ENCODE peak calls at places on chromosomes 11 and 22, in six cellular contexts. One of them, this sample, is unnamed. For H3K9me3, the result is how much of the 10 kb centered on the place peaks cover.

GRCh38 chr11:58787903-58788302 is 56.2 kb upstream of the GLYAT start:
- DNase-seq in breast epithelium: no peak
- DNase-seq in neuronal stem cell: no peak
- DNase-seq in neural progenitor cell: no peak
- DNase-seq in body of pancreas: no peak
- DNase-seq in SJSA1: peak
- DNase-seq in this sample: no peak

GRCh38 chr11:113991718-113992458 is 17.0 kb downstream of the HTR3A start:
- DNase-seq in body of pancreas: peak
- DNase-seq in breast epithelium: no peak
- DNase-seq in SJSA1: no peak
- DNase-seq in neuronal stem cell: no peak
- DNase-seq in neural progenitor cell: no peak
- DNase-seq in this sample: no peak

GRCh38 chr11:71247551-71248250 is 4.7 kb downstream of the SHANK2 start:
- DNase-seq in body of pancreas: peak
- DNase-seq in breast epithelium: peak
- DNase-seq in SJSA1: no peak
- DNase-seq in neuronal stem cell: no peak
- DNase-seq in neural progenitor cell: peak
- DNase-seq in this sample: peak

GRCh38 chr22:46149493-46149997 is 781 bp upstream of the PPARA start:
- DNase-seq in breast epithelium: peak
- DNase-seq in neuronal stem cell: peak
- DNase-seq in neural progenitor cell: peak
- DNase-seq in body of pancreas: peak
- DNase-seq in SJSA1: peak
- DNase-seq in this sample: peak

GRCh38 chr11:44250421-44250820 is 59.5 kb downstream of the ALX4 start:
- DNase-seq in neural progenitor cell: no peak
- DNase-seq in breast epithelium: no peak
- DNase-seq in body of pancreas: no peak
- DNase-seq in SJSA1: no peak
- DNase-seq in neuronal stem cell: no peak
- DNase-seq in this sample: no peak

GRCh38 chr11:7612661-7613393 is 60.5 kb downstream of the CYB5R2 start:
- DNase-seq in body of pancreas: peak
- DNase-seq in SJSA1: peak
- DNase-seq in neural progenitor cell: peak
- DNase-seq in breast epithelium: no peak
- DNase-seq in neuronal stem cell: peak
- DNase-seq in this sample: no peak

GRCh38 chr11:108872781-108873291 is 208.0 kb downstream of the DDX10 start:
- DNase-seq in breast epithelium: no peak
- DNase-seq in body of pancreas: no peak
- DNase-seq in neuronal stem cell: no peak
- DNase-seq in SJSA1: no peak
- DNase-seq in neural progenitor cell: no peak
- DNase-seq in this sample: no peak

GRCh38 chr11:66557733-66558326 is 10.6 kb downstream of the CTSF start:
- DNase-seq in neuronal stem cell: no peak
- DNase-seq in SJSA1: no peak
- DNase-seq in breast epithelium: no peak
- DNase-seq in body of pancreas: no peak
- DNase-seq in neural progenitor cell: no peak
- DNase-seq in this sample: no peak

GRCh38 chr11:108931168-108931567 is 266.3 kb downstream of the DDX10 start:
- DNase-seq in breast epithelium: no peak
- DNase-seq in neural progenitor cell: no peak
- DNase-seq in neuronal stem cell: no peak
- DNase-seq in SJSA1: no peak
- DNase-seq in body of pancreas: no peak
- DNase-seq in this sample: no peak

GRCh38 chr22:44331881-44332714 is 19.3 kb upstream of the SHISAL1 start:
- DNase-seq in body of pancreas: no peak
- DNase-seq in neural progenitor cell: peak
- DNase-seq in SJSA1: peak
- DNase-seq in breast epithelium: no peak
- DNase-seq in neuronal stem cell: no peak
- DNase-seq in this sample: peak

GRCh38 chr11:38971141-38971540 is 2373.1 kb upstream of the RAG2 start:
- DNase-seq in body of pancreas: no peak
- DNase-seq in neuronal stem cell: no peak
- DNase-seq in SJSA1: no peak
- DNase-seq in neural progenitor cell: no peak
- DNase-seq in breast epithelium: no peak
- DNase-seq in this sample: no peak

GRCh38 chr11:96500440-96500839 is 110.6 kb downstream of the JRKL start:
- DNase-seq in body of pancreas: no peak
- DNase-seq in neuronal stem cell: no peak
- DNase-seq in neural progenitor cell: no peak
- DNase-seq in SJSA1: no peak
- DNase-seq in breast epithelium: no peak
- DNase-seq in this sample: no peak

GRCh38 chr11:69640260-69640994 is 529 bp upstream of the CCND1 start:
- DNase-seq in body of pancreas: no peak
- DNase-seq in SJSA1: peak
- DNase-seq in neural progenitor cell: peak
- DNase-seq in neuronal stem cell: no peak
- DNase-seq in breast epithelium: no peak
- DNase-seq in this sample: peak

GRCh38 chr11:126512741-126513715 is 157.5 kb downstream of the ST3GAL4 start:
- DNase-seq in body of pancreas: no peak
- DNase-seq in neural progenitor cell: no peak
- DNase-seq in breast epithelium: no peak
- DNase-seq in neuronal stem cell: no peak
- DNase-seq in SJSA1: no peak
- DNase-seq in this sample: no peak

GRCh38 chr11:126507646-126508045 is 152.2 kb downstream of the ST3GAL4 start:
- DNase-seq in breast epithelium: no peak
- DNase-seq in body of pancreas: no peak
- DNase-seq in neural progenitor cell: no peak
- DNase-seq in SJSA1: no peak
- DNase-seq in neuronal stem cell: no peak
- DNase-seq in this sample: no peak

GRCh38 chr11:126512251-126512650 is 156.8 kb downstream of the ST3GAL4 start:
- DNase-seq in neuronal stem cell: no peak
- DNase-seq in breast epithelium: no peak
- DNase-seq in body of pancreas: no peak
- DNase-seq in SJSA1: no peak
- DNase-seq in neural progenitor cell: no peak
- DNase-seq in this sample: no peak

GRCh38 chr11:126511475-126512115 is 156.1 kb downstream of the ST3GAL4 start:
- DNase-seq in SJSA1: no peak
- DNase-seq in breast epithelium: no peak
- DNase-seq in neuronal stem cell: no peak
- DNase-seq in body of pancreas: no peak
- DNase-seq in neural progenitor cell: no peak
- DNase-seq in this sample: no peak

DNA sequence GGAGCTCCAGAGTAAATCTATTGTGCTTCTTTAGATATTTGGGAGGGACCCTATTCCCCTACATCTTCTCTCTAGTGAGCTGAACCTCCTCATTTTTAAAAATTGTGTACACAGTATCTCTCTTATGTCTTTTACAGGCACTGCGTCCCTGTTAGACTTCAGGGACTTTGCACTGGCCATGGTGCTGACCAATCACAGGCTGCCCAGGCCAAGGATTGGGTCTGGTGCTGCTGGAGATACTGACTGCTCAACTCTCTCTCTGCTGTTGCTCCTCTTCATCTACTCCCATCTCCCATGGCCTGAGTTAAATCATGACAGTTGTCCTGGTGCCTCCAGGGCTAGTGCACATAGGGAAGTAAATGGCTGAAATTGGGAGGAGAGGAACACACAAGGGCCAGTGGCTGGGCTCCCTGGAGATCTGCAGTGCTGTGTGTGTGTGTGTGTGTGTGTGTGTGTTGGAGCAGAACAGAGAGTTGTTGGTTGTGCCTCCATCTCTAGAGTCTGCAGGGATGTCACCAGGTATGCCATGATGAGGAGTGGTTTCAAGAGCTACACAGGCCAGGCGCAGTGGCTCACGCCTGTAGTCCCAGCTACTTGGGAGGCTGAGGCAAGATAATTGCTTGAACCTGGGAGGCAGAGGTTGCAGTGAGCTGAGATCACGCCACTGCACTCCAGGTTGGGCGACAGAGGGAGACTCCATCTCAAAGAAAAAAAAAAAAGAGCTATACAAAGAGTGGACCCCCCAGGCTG is 155.3 kb downstream of the ST3GAL4 start:
- DNase-seq in neural progenitor cell: peak
- DNase-seq in SJSA1: no peak
- DNase-seq in breast epithelium: no peak
- DNase-seq in neuronal stem cell: no peak
- DNase-seq in body of pancreas: no peak
- DNase-seq in this sample: no peak
- H3K4me3 ChIP-seq in neural progenitor cell: no peak
- H3K4me3 ChIP-seq in SJSA1: no peak
- H3K4me3 ChIP-seq in breast epithelium: no peak
- H3K4me3 ChIP-seq in neuronal stem cell: no peak
- H3K4me3 ChIP-seq in body of pancreas: no peak
- H3K4me3 ChIP-seq in this sample: no peak

DNA sequence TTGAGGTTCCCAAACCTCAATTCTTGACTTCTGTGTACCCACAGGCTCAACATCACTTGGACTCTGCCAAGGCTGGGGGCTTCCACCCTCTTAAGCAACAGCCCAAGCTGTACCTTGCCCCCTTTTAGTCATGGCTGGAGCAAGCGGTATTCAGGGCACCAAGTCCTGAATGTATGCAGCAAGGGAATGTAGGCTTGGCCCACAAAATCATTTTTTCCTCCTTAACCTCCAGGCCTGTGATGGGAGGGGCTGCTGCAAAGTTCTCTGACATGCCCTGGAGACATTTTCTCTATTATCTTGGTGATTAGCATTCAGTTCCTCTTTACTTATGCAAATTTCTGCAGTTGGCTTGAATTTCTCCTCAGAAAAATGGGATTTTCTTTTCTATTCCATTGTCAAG is 4.9 kb upstream of the OR5L1 start:
- DNase-seq in neuronal stem cell: no peak
- DNase-seq in SJSA1: no peak
- DNase-seq in breast epithelium: no peak
- DNase-seq in neural progenitor cell: no peak
- DNase-seq in body of pancreas: no peak
- DNase-seq in this sample: no peak
- H3K9me3 ChIP-seq in neuronal stem cell: under half
- H3K9me3 ChIP-seq in SJSA1: under half
- H3K9me3 ChIP-seq in breast epithelium: under half
- H3K9me3 ChIP-seq in neural progenitor cell: under half
- H3K9me3 ChIP-seq in body of pancreas: under half
- H3K9me3 ChIP-seq in this sample: under half

DNA sequence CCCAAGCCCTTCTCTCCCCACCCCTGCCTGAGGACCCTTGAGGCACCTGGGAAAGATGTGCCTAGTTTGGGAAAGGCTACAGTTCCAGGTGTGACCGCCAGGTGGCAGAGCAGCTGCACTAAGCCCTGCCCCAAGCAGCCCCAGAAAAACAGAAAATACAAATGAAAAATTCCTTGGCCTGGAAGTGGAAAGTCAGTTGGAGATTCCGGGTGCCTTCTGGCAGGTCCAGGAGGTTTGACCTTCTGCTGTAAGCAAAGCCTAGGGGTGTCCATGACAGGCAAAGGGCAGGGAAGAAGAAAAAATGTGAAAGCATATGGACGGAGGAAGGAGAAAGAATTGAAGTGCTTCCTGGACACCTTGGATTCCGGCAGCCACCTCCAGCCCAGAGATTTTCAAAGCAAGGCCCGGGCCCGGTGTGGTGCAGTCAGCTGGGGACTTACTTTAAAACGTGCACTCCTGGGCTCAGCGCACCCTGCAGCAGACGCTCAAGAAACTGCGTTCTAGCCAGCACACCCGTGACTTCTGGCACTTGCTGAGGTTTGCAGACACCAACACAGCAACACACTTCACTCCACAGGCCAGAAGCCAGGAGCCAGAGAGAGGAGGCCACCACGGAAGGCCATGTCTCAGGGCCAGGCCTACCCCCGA is 37.3 kb upstream of the SLC22A12 start:
- DNase-seq in neuronal stem cell: peak
- DNase-seq in SJSA1: peak
- DNase-seq in body of pancreas: peak
- DNase-seq in neural progenitor cell: peak
- DNase-seq in breast epithelium: no peak
- DNase-seq in this sample: peak
- H3K27ac ChIP-seq in neuronal stem cell: no peak
- H3K27ac ChIP-seq in SJSA1: no peak
- H3K27ac ChIP-seq in body of pancreas: peak
- H3K27ac ChIP-seq in neural progenitor cell: no peak
- H3K27ac ChIP-seq in breast epithelium: peak
- H3K27ac ChIP-seq in this sample: peak

GRCh38 chr22:50245214-50246072 is 620 bp upstream of the TUBGCP6 start:
- DNase-seq in neural progenitor cell: no peak
- DNase-seq in SJSA1: no peak
- DNase-seq in breast epithelium: no peak
- DNase-seq in neuronal stem cell: no peak
- DNase-seq in body of pancreas: no peak
- DNase-seq in this sample: no peak

GRCh38 chr22:50247748-50248147 is 2.9 kb upstream of the TUBGCP6 start:
- DNase-seq in body of pancreas: peak
- DNase-seq in neural progenitor cell: peak
- DNase-seq in neuronal stem cell: no peak
- DNase-seq in breast epithelium: no peak
- DNase-seq in SJSA1: no peak
- DNase-seq in this sample: no peak

GRCh38 chr22:50248192-50249084 is 2.6 kb downstream of the HDAC10 start:
- DNase-seq in breast epithelium: no peak
- DNase-seq in neuronal stem cell: no peak
- DNase-seq in neural progenitor cell: no peak
- DNase-seq in body of pancreas: no peak
- DNase-seq in SJSA1: no peak
- DNase-seq in this sample: no peak

GRCh38 chr22:50244420-50245213 is at the start of gene TUBGCP6:
- DNase-seq in body of pancreas: peak
- DNase-seq in neural progenitor cell: peak
- DNase-seq in SJSA1: peak
- DNase-seq in breast epithelium: peak
- DNase-seq in neuronal stem cell: peak
- DNase-seq in this sample: peak

DNA sequence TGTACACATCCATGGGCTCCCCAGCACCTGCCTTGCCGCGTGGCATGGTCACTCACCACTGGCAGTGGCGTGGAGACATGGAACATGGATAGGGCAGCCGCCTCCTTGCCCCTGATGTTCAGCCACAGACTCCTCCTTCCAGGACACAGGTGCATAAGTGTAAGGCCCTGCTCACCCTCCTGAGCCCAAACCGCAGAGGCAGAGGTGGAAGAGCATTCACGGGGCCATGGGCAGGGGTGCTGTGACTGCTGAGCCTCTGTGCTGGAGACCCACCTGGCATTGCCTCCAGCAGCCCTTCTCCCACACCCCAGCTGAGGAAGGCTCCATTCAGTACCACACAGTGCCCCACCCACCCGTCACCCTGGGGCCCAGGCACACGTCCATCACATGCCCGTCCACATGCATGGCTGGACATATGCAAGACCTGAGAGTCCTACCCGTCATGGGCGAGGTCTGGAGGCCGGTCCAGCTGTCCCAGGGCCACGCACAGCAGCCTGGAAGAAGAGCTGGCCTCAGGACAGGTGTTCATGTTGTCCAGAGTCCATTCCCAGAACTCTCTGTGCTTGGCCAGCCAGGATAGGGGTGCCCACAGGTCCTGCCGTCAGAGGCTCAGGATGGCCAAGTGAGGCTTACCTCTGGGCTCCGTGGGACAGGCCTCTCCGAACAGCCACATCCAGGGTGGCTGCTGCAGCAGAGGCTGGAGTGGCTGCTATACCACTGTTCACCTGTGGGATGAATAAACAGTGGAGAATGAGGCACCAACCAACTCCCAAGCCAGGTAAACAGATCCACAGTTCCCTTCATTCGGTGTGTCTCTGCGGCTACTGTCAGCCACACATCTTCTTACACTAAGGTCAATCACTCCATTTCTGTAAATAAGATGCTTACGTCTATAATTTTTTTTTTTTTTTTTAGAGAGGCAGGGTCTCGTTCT is 1.7 kb upstream of the TUBGCP6 start:
- DNase-seq in SJSA1: no peak
- DNase-seq in neuronal stem cell: no peak
- DNase-seq in body of pancreas: no peak
- DNase-seq in breast epithelium: no peak
- DNase-seq in neural progenitor cell: no peak
- DNase-seq in this sample: no peak
- H3K4me3 ChIP-seq in SJSA1: no peak
- H3K4me3 ChIP-seq in neuronal stem cell: peak
- H3K4me3 ChIP-seq in body of pancreas: no peak
- H3K4me3 ChIP-seq in breast epithelium: peak
- H3K4me3 ChIP-seq in neural progenitor cell: no peak
- H3K4me3 ChIP-seq in this sample: peak